ENCODE peak calls at places on chromosomes 1 and 21, in six cellular contexts. One of them, this sample, is unnamed.

GRCh38 chr21:42865361-42866160 is 13.8 kb downstream of the WDR4 start:
- DNase-seq in AG04450: no peak
- DNase-seq in LHCN-M2: no peak
- DNase-seq in NCI-H460: no peak
- DNase-seq in CD8-positive, alpha-beta T cell: no peak
- DNase-seq in mucosa of gallbladder: no peak
- DNase-seq in this sample: no peak

GRCh38 chr1:56831874-56832693 is 12.9 kb upstream of the FYB2 start:
- DNase-seq in AG04450: peak; percentile 91
- DNase-seq in LHCN-M2: peak; percentile 73
- DNase-seq in NCI-H460: peak; percentile 56
- DNase-seq in CD8-positive, alpha-beta T cell: peak; percentile 53
- DNase-seq in mucosa of gallbladder: peak; percentile 63
- DNase-seq in this sample: peak; percentile 88

GRCh38 chr1:114668784-114669561 is 876 bp downstream of the DENND2C start:
- DNase-seq in AG04450: no peak
- DNase-seq in LHCN-M2: peak; percentile 58
- DNase-seq in NCI-H460: peak; percentile 13
- DNase-seq in CD8-positive, alpha-beta T cell: no peak
- DNase-seq in mucosa of gallbladder: peak; percentile 14
- DNase-seq in this sample: no peak

GRCh38 chr21:25956993-25957714 is 213.4 kb downstream of the APP start:
- DNase-seq in AG04450: peak; percentile 30
- DNase-seq in LHCN-M2: peak; percentile 85
- DNase-seq in NCI-H460: no peak
- DNase-seq in CD8-positive, alpha-beta T cell: no peak
- DNase-seq in mucosa of gallbladder: no peak
- DNase-seq in this sample: peak; percentile 74

GRCh38 chr1:218925777-218926176 is 247.9 kb upstream of the LYPLAL1 start:
- DNase-seq in AG04450: no peak
- DNase-seq in LHCN-M2: no peak
- DNase-seq in NCI-H460: no peak
- DNase-seq in CD8-positive, alpha-beta T cell: no peak
- DNase-seq in mucosa of gallbladder: no peak
- DNase-seq in this sample: no peak

GRCh38 chr1:223815865-223816264 is 29.9 kb downstream of the TP53BP2 start:
- DNase-seq in AG04450: no peak
- DNase-seq in LHCN-M2: peak; percentile 57
- DNase-seq in NCI-H460: no peak
- DNase-seq in CD8-positive, alpha-beta T cell: no peak
- DNase-seq in mucosa of gallbladder: no peak
- DNase-seq in this sample: no peak

GRCh38 chr1:61887076-61887867 is 145.0 kb downstream of the PATJ start:
- DNase-seq in AG04450: no peak
- DNase-seq in LHCN-M2: no peak
- DNase-seq in NCI-H460: peak; percentile 9
- DNase-seq in CD8-positive, alpha-beta T cell: no peak
- DNase-seq in mucosa of gallbladder: no peak
- DNase-seq in this sample: no peak

GRCh38 chr1:32962248-32962896 is 2.2 kb downstream of the RNF19B start:
- DNase-seq in AG04450: no peak
- DNase-seq in LHCN-M2: no peak
- DNase-seq in NCI-H460: no peak
- DNase-seq in CD8-positive, alpha-beta T cell: no peak
- DNase-seq in mucosa of gallbladder: no peak
- DNase-seq in this sample: no peak

GRCh38 chr21:23401278-23401677 is 2206.0 kb downstream of the MRPL39 start:
- DNase-seq in AG04450: no peak
- DNase-seq in LHCN-M2: no peak
- DNase-seq in NCI-H460: peak; percentile 6
- DNase-seq in CD8-positive, alpha-beta T cell: no peak
- DNase-seq in mucosa of gallbladder: no peak
- DNase-seq in this sample: peak; percentile 0

GRCh38 chr1:185244015-185244747 is 72.9 kb downstream of the IVNS1ABP start:
- DNase-seq in AG04450: peak; percentile 48
- DNase-seq in LHCN-M2: peak; percentile 80
- DNase-seq in NCI-H460: no peak
- DNase-seq in CD8-positive, alpha-beta T cell: peak; percentile 6
- DNase-seq in mucosa of gallbladder: no peak
- DNase-seq in this sample: peak; percentile 75

GRCh38 chr1:155261888-155262673 is at the start of gene SCAMP3:
- DNase-seq in AG04450: peak; percentile 96
- DNase-seq in LHCN-M2: peak; percentile 98
- DNase-seq in NCI-H460: peak; percentile 99
- DNase-seq in CD8-positive, alpha-beta T cell: peak; percentile 82
- DNase-seq in mucosa of gallbladder: peak; percentile 97
- DNase-seq in this sample: peak; percentile 98

GRCh38 chr1:236830116-236830515 is 35.0 kb downstream of the MTR start:
- DNase-seq in AG04450: no peak
- DNase-seq in LHCN-M2: no peak
- DNase-seq in NCI-H460: no peak
- DNase-seq in CD8-positive, alpha-beta T cell: no peak
- DNase-seq in mucosa of gallbladder: no peak
- DNase-seq in this sample: no peak

GRCh38 chr1:179663810-179664209 is 72.2 kb downstream of the TDRD5 start:
- DNase-seq in AG04450: no peak
- DNase-seq in LHCN-M2: no peak
- DNase-seq in NCI-H460: no peak
- DNase-seq in CD8-positive, alpha-beta T cell: no peak
- DNase-seq in mucosa of gallbladder: no peak
- DNase-seq in this sample: no peak

GRCh38 chr1:178818416-178818815 is 52.5 kb downstream of the ANGPTL1 start:
- DNase-seq in AG04450: peak; percentile 7
- DNase-seq in LHCN-M2: peak; percentile 35
- DNase-seq in NCI-H460: no peak
- DNase-seq in CD8-positive, alpha-beta T cell: no peak
- DNase-seq in mucosa of gallbladder: no peak
- DNase-seq in this sample: peak; percentile 17

GRCh38 chr1:197284325-197284724 is 16.3 kb downstream of the CRB1 start:
- DNase-seq in AG04450: no peak
- DNase-seq in LHCN-M2: no peak
- DNase-seq in NCI-H460: no peak
- DNase-seq in CD8-positive, alpha-beta T cell: no peak
- DNase-seq in mucosa of gallbladder: no peak
- DNase-seq in this sample: no peak

GRCh38 chr1:93722081-93723031 is 40.7 kb upstream of the BCAR3 start:
- DNase-seq in AG04450: no peak
- DNase-seq in LHCN-M2: no peak
- DNase-seq in NCI-H460: no peak
- DNase-seq in CD8-positive, alpha-beta T cell: no peak
- DNase-seq in mucosa of gallbladder: no peak
- DNase-seq in this sample: no peak

GRCh38 chr21:17466166-17466565 is 46.7 kb upstream of the CXADR start:
- DNase-seq in AG04450: no peak
- DNase-seq in LHCN-M2: peak; percentile 13
- DNase-seq in NCI-H460: no peak
- DNase-seq in CD8-positive, alpha-beta T cell: no peak
- DNase-seq in mucosa of gallbladder: no peak
- DNase-seq in this sample: peak; percentile 67

GRCh38 chr1:69794831-69795230 is 227.1 kb downstream of the LRRC7 start:
- DNase-seq in AG04450: no peak
- DNase-seq in LHCN-M2: no peak
- DNase-seq in NCI-H460: no peak
- DNase-seq in CD8-positive, alpha-beta T cell: no peak
- DNase-seq in mucosa of gallbladder: no peak
- DNase-seq in this sample: no peak

GRCh38 chr1:193729429-193729828 is 543.0 kb upstream of the B3GALT2 start:
- DNase-seq in AG04450: no peak
- DNase-seq in LHCN-M2: no peak
- DNase-seq in NCI-H460: peak; percentile 63
- DNase-seq in CD8-positive, alpha-beta T cell: no peak
- DNase-seq in mucosa of gallbladder: no peak
- DNase-seq in this sample: no peak

GRCh38 chr1:12348113-12348512 is 118.3 kb downstream of the VPS13D start:
- DNase-seq in AG04450: no peak
- DNase-seq in LHCN-M2: no peak
- DNase-seq in NCI-H460: no peak
- DNase-seq in CD8-positive, alpha-beta T cell: no peak
- DNase-seq in mucosa of gallbladder: no peak
- DNase-seq in this sample: no peak

GRCh38 chr21:38349111-38349746 is 92.4 kb downstream of the KCNJ15 start:
- DNase-seq in AG04450: no peak
- DNase-seq in LHCN-M2: peak; percentile 94
- DNase-seq in NCI-H460: no peak
- DNase-seq in CD8-positive, alpha-beta T cell: no peak
- DNase-seq in mucosa of gallbladder: no peak
- DNase-seq in this sample: peak; percentile 88

GRCh38 chr1:76501136-76501535 is 366.1 kb upstream of the ST6GALNAC5 start:
- DNase-seq in AG04450: no peak
- DNase-seq in LHCN-M2: no peak
- DNase-seq in NCI-H460: no peak
- DNase-seq in CD8-positive, alpha-beta T cell: no peak
- DNase-seq in mucosa of gallbladder: no peak
- DNase-seq in this sample: no peak

GRCh38 chr1:214220891-214221290 is 60.1 kb upstream of the SMYD2 start:
- DNase-seq in AG04450: no peak
- DNase-seq in LHCN-M2: no peak
- DNase-seq in NCI-H460: no peak
- DNase-seq in CD8-positive, alpha-beta T cell: no peak
- DNase-seq in mucosa of gallbladder: no peak
- DNase-seq in this sample: no peak

GRCh38 chr1:17904290-17904689 is 149.2 kb downstream of the ACTL8 start:
- DNase-seq in AG04450: no peak
- DNase-seq in LHCN-M2: no peak
- DNase-seq in NCI-H460: no peak
- DNase-seq in CD8-positive, alpha-beta T cell: no peak
- DNase-seq in mucosa of gallbladder: no peak
- DNase-seq in this sample: no peak

GRCh38 chr1:96370752-96371151 is 350.8 kb upstream of the PTBP2 start:
- DNase-seq in AG04450: peak; percentile 80
- DNase-seq in LHCN-M2: peak; percentile 87
- DNase-seq in NCI-H460: no peak
- DNase-seq in CD8-positive, alpha-beta T cell: no peak
- DNase-seq in mucosa of gallbladder: no peak
- DNase-seq in this sample: peak; percentile 79

GRCh38 chr1:110215621-110216020 is 5.5 kb downstream of the KCNC4 start:
- DNase-seq in AG04450: no peak
- DNase-seq in LHCN-M2: no peak
- DNase-seq in NCI-H460: no peak
- DNase-seq in CD8-positive, alpha-beta T cell: no peak
- DNase-seq in mucosa of gallbladder: no peak
- DNase-seq in this sample: no peak

GRCh38 chr1:107140703-107141490 is at the start of gene NTNG1:
- DNase-seq in AG04450: no peak
- DNase-seq in LHCN-M2: no peak
- DNase-seq in NCI-H460: no peak
- DNase-seq in CD8-positive, alpha-beta T cell: no peak
- DNase-seq in mucosa of gallbladder: no peak
- DNase-seq in this sample: no peak

GRCh38 chr1:240134596-240134995 is 42.9 kb downstream of the FMN2 start:
- DNase-seq in AG04450: no peak
- DNase-seq in LHCN-M2: no peak
- DNase-seq in NCI-H460: no peak
- DNase-seq in CD8-positive, alpha-beta T cell: no peak
- DNase-seq in mucosa of gallbladder: no peak
- DNase-seq in this sample: no peak

GRCh38 chr1:193411771-193412170 is 225.4 kb upstream of the B3GALT2 start:
- DNase-seq in AG04450: no peak
- DNase-seq in LHCN-M2: no peak
- DNase-seq in NCI-H460: no peak
- DNase-seq in CD8-positive, alpha-beta T cell: no peak
- DNase-seq in mucosa of gallbladder: no peak
- DNase-seq in this sample: no peak

GRCh38 chr1:170261669-170262068 is 115.9 kb downstream of the NTMT2 start:
- DNase-seq in AG04450: no peak
- DNase-seq in LHCN-M2: no peak
- DNase-seq in NCI-H460: no peak
- DNase-seq in CD8-positive, alpha-beta T cell: no peak
- DNase-seq in mucosa of gallbladder: no peak
- DNase-seq in this sample: no peak

GRCh38 chr21:24941316-24942185 is 665.7 kb downstream of the MRPL39 start:
- DNase-seq in AG04450: no peak
- DNase-seq in LHCN-M2: no peak
- DNase-seq in NCI-H460: no peak
- DNase-seq in CD8-positive, alpha-beta T cell: no peak
- DNase-seq in mucosa of gallbladder: no peak
- DNase-seq in this sample: no peak

GRCh38 chr1:14017531-14017961 is 317.6 kb downstream of the PRDM2 start:
- DNase-seq in AG04450: no peak
- DNase-seq in LHCN-M2: no peak
- DNase-seq in NCI-H460: no peak
- DNase-seq in CD8-positive, alpha-beta T cell: no peak
- DNase-seq in mucosa of gallbladder: peak; percentile 89
- DNase-seq in this sample: no peak

GRCh38 chr1:211323156-211324063 is 3.2 kb upstream of the TRAF5 start:
- DNase-seq in AG04450: no peak
- DNase-seq in LHCN-M2: peak; percentile 59
- DNase-seq in NCI-H460: peak; percentile 76
- DNase-seq in CD8-positive, alpha-beta T cell: peak; percentile 53
- DNase-seq in mucosa of gallbladder: peak; percentile 72
- DNase-seq in this sample: no peak

This sample was measured in non-pigmented ciliary epithelial cell.